ENCODE peak calls at places on chromosomes 12 and 14, in six cellular contexts. A is left lung; D is small intestine; L is NT2/D1; I is PC-9; G is CD8-positive, alpha-beta memory T cell. O is an unnamed sample.

GRCh38 chr12:104356231-104357115 is 52.9 kb downstream of the EID3 start:
- DNase-seq in A (no peak), D (no peak), L (no peak), I (peak; percentile 54), G (no peak), O (no peak)

GRCh38 chr12:109772622-109773321 is 59.1 kb downstream of the FAM222A start:
- DNase-seq in A (no peak), D (no peak), L (no peak), I (no peak), G (no peak), O (no peak)

GRCh38 chr14:106879241-106879640 is 1352.9 kb downstream of the TMEM121 start:
- DNase-seq in A (no peak), D (peak; percentile 37), L (no peak), I (no peak), G (peak; percentile 20), O (peak; percentile 60)

GRCh38 chr12:91406920-91407341 is 224.3 kb upstream of the DCN start:
- DNase-seq in A (no peak), D (no peak), L (no peak), I (peak; percentile 87), G (no peak), O (peak; percentile 17)

GRCh38 chr14:103558071-103558882 is 4.2 kb downstream of the BAG5 start:
- DNase-seq in A (no peak), D (no peak), L (no peak), I (peak; percentile 68), G (no peak), O (no peak)

GRCh38 chr12:40338071-40338470 is 113.3 kb downstream of the LRRK2 start:
- DNase-seq in A (no peak), D (no peak), L (no peak), I (no peak), G (no peak), O (no peak)

GRCh38 chr14:92866181-92866752 is 56.7 kb upstream of the CHGA start:
- DNase-seq in A (no peak), D (no peak), L (no peak), I (no peak), G (no peak), O (no peak)

GRCh38 chr12:91103101-91103500 is 8.2 kb downstream of the LUM start:
- DNase-seq in A (no peak), D (no peak), L (no peak), I (no peak), G (no peak), O (no peak)

GRCh38 chr14:64736271-64737131 is 32.3 kb downstream of the PLEKHG3 start:
- DNase-seq in A (no peak), D (peak; percentile 70), L (no peak), I (no peak), G (no peak), O (no peak)

GRCh38 chr12:2248087-2248900 is 195.5 kb downstream of the CACNA1C start:
- DNase-seq in A (no peak), D (no peak), L (no peak), I (no peak), G (no peak), O (no peak)

GRCh38 chr14:31441273-31442110 is 15.8 kb downstream of the DTD2 start:
- DNase-seq in A (no peak), D (no peak), L (no peak), I (peak; percentile 51), G (no peak), O (peak; percentile 39)

GRCh38 chr14:70641548-70642312 is at the start of gene TTC9:
- DNase-seq in A (no peak), D (no peak), L (no peak), I (no peak), G (peak; percentile 53), O (peak; percentile 61)

GRCh38 chr14:89444044-89444443 is 27.0 kb upstream of the FOXN3 start:
- DNase-seq in A (no peak), D (no peak), L (no peak), I (no peak), G (no peak), O (no peak)

GRCh38 chr12:43655586-43655985 is 103.0 kb downstream of the PUS7L start:
- DNase-seq in A (no peak), D (no peak), L (no peak), I (no peak), G (no peak), O (no peak)

GRCh38 chr12:26017484-26018211 is 59.2 kb downstream of the RASSF8 start:
- DNase-seq in A (no peak), D (peak; percentile 12), L (peak; percentile 79), I (no peak), G (peak; percentile 2), O (peak; percentile 43)

GRCh38 chr14:100286484-100287191 is 19.6 kb downstream of the SLC25A29 start:
- DNase-seq in A (no peak), D (no peak), L (no peak), I (no peak), G (no peak), O (peak; percentile 9)

GRCh38 chr12:89791286-89791685 is 82.6 kb upstream of the ATP2B1 start:
- DNase-seq in A (no peak), D (no peak), L (no peak), I (no peak), G (no peak), O (no peak)

GRCh38 chr12:10331642-10332239 is 24.1 kb downstream of the KLRD1 start:
- DNase-seq in A (no peak), D (peak; percentile 56), L (peak; percentile 76), I (no peak), G (peak; percentile 48), O (peak; percentile 12)

GRCh38 chr12:115873416-115874082 is 403.9 kb downstream of the MED13L start:
- DNase-seq in A (no peak), D (no peak), L (no peak), I (no peak), G (no peak), O (no peak)
- H3K4me3 ChIP-seq in A (no peak overlapping the region), D (no peak overlapping the region), L (no peak overlapping the region), I (peak overlapping the region; percentile 12), G (no peak overlapping the region), O (no peak overlapping the region)

GRCh38 chr12:52248541-52249035 is 15.5 kb downstream of the KRT7 start:
- DNase-seq in A (no peak), D (no peak), L (no peak), I (no peak), G (no peak), O (no peak)
- H3K4me1 ChIP-seq in A (peaks cover 19% of the 10 kb centered on the region), D (no peaks in the 10 kb centered on the region), L (peaks cover 39% of the 10 kb centered on the region), I (peaks cover 60% of the 10 kb centered on the region), G (peaks cover 8% of the 10 kb centered on the region), O (peaks cover 8% of the 10 kb centered on the region)

DNA sequence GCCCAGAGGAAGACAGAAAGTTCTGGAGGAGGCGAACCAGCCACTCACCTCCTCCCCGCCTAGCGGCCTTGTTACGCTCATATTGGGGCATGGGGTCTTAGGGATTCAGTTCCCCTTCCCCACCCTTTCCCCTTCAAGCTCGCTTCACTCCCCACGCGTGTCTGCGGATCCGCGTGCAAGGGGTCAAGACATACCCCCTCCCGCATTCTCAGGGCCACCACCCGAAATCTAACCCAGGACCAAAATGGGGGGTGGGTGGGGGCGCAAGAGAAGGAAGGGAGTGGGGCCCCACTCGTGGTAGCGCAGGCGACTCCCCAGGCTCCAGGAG is 576 bp upstream of the RFX4 start:
- DNase-seq in A (no peak), D (no peak), L (no peak), I (no peak), G (no peak), O (no peak)
- H3K4me3 ChIP-seq in A (no peak overlapping the region), D (no peak overlapping the region), L (peak overlapping the region; percentile 20), I (no peak overlapping the region), G (no peak overlapping the region), O (peak overlapping the region; percentile 62)

GRCh38 chr12:57224973-57225679 is 4.4 kb upstream of the SHMT2 start:
- DNase-seq in A (no peak), D (peak; percentile 49), L (no peak), I (no peak), G (peak; percentile 69), O (no peak)

GRCh38 chr12:57224278-57224972 is 5.1 kb upstream of the SHMT2 start:
- DNase-seq in A (no peak), D (no peak), L (no peak), I (no peak), G (no peak), O (no peak)

GRCh38 chr12:57222286-57223190 is 5.9 kb downstream of the NXPH4 start:
- DNase-seq in A (no peak), D (no peak), L (no peak), I (no peak), G (no peak), O (no peak)

GRCh38 chr12:57221169-57221917 is 4.7 kb downstream of the NXPH4 start:
- DNase-seq in A (no peak), D (no peak), L (no peak), I (no peak), G (no peak), O (no peak)

GRCh38 chr12:57223191-57224165 is 6.0 kb upstream of the SHMT2 start:
- DNase-seq in A (no peak), D (no peak), L (no peak), I (no peak), G (peak; percentile 15), O (no peak)
- H3K4me1 ChIP-seq in A (peaks cover 23% of the 10 kb centered on the region), D (no peaks in the 10 kb centered on the region), L (peaks cover 33% of the 10 kb centered on the region), I (peaks cover 22% of the 10 kb centered on the region), G (peaks cover 39% of the 10 kb centered on the region), O (peaks cover 2% of the 10 kb centered on the region)